ENCODE peak calls at places on chromosomes 5 and 9, in eight cellular contexts. M is iPS DF 6.9; G is lung; X is astrocyte; K is CD8-positive, alpha-beta memory T cell; W is neuronal stem cell; Y is SK-N-SH; B is colonic mucosa. J is an unnamed sample.
A peak's percentile ranks its signal among the peaks of the same experiment; 100 is the strongest.

GRCh38 chr5:106399381-106399780 is 1271.4 kb downstream of the EFNA5 start:
- DNase-seq in M (no peak), G (no peak), X (peak; percentile 74), K (no peak), W (no peak), Y (no peak), B (no peak), J (no peak)

GRCh38 chr9:112570731-112571167 is 84.1 kb downstream of the KIAA1958 start:
- DNase-seq in M (no peak), G (no peak), X (no peak), K (no peak), W (no peak), Y (no peak), B (peak; percentile 35), J (no peak)

GRCh38 chr9:97518909-97519307 is 17.4 kb downstream of the TMOD1 start:
- DNase-seq in M (no peak), G (peak; percentile 46), X (peak; percentile 77), K (no peak), W (no peak), Y (no peak), B (peak; percentile 61), J (no peak)

GRCh38 chr9:242461-243080 is 27.9 kb downstream of the DOCK8 start:
- DNase-seq in M (no peak), G (no peak), X (no peak), K (no peak), W (no peak), Y (no peak), B (no peak), J (no peak)

GRCh38 chr5:111930407-111930806 is 173.4 kb upstream of the NREP start:
- DNase-seq in M (no peak), G (no peak), X (no peak), K (no peak), W (no peak), Y (no peak), B (no peak), J (no peak)

GRCh38 chr5:145350501-145350900 is 484.6 kb downstream of the PRELID2 start:
- DNase-seq in M (no peak), G (no peak), X (peak; percentile 89), K (no peak), W (no peak), Y (no peak), B (no peak), J (no peak)

GRCh38 chr5:149172709-149173505 is 31.6 kb downstream of the ABLIM3 start:
- DNase-seq in M (no peak), G (no peak), X (no peak), K (no peak), W (no peak), Y (no peak), B (no peak), J (no peak)

GRCh38 chr9:112271466-112272098 is 61.8 kb downstream of the PTBP3 start:
- DNase-seq in M (no peak), G (no peak), X (peak; percentile 16), K (no peak), W (no peak), Y (no peak), B (no peak), J (no peak)

GRCh38 chr5:76524872-76525271 is 98.3 kb downstream of the F2RL2 start:
- DNase-seq in M (no peak), G (no peak), X (peak; percentile 57), K (no peak), W (no peak), Y (no peak), B (no peak), J (no peak)

GRCh38 chr5:144831650-144832049 is 661.0 kb downstream of the KCTD16 start:
- DNase-seq in M (no peak), G (no peak), X (no peak), K (no peak), W (no peak), Y (no peak), B (no peak), J (no peak)

GRCh38 chr9:38240051-38240450 is 152.5 kb upstream of the ALDH1B1 start:
- DNase-seq in M (no peak), G (peak; percentile 18), X (no peak), K (no peak), W (no peak), Y (no peak), B (no peak), J (no peak)

GRCh38 chr5:79653843-79654242 is 35.8 kb upstream of the CMYA5 start:
- DNase-seq in M (no peak), G (no peak), X (no peak), K (no peak), W (no peak), Y (no peak), B (no peak), J (no peak)

GRCh38 chr9:134618823-134619454 is 22.7 kb upstream of the COL5A1 start:
- DNase-seq in M (no peak), G (no peak), X (no peak), K (no peak), W (no peak), Y (no peak), B (no peak), J (peak; percentile 23)

GRCh38 chr9:134301387-134302129 is 24.7 kb upstream of the RXRA start:
- DNase-seq in M (no peak), G (no peak), X (no peak), K (no peak), W (no peak), Y (peak; percentile 27), B (no peak), J (no peak)

GRCh38 chr9:15150939-15151338 is 156.1 kb downstream of the TTC39B start:
- DNase-seq in M (no peak), G (no peak), X (no peak), K (no peak), W (no peak), Y (no peak), B (no peak), J (no peak)

GRCh38 chr5:133399247-133399891 is 213.0 kb downstream of the FSTL4 start:
- DNase-seq in M (no peak), G (peak; percentile 16), X (no peak), K (no peak), W (no peak), Y (no peak), B (no peak), J (no peak)

GRCh38 chr5:80976985-80977384 is 16.8 kb downstream of the RASGRF2 start:
- DNase-seq in M (no peak), G (no peak), X (no peak), K (no peak), W (no peak), Y (no peak), B (no peak), J (no peak)

GRCh38 chr9:134433909-134434895 is 107.9 kb downstream of the RXRA start:
- DNase-seq in M (no peak), G (no peak), X (no peak), K (no peak), W (no peak), Y (no peak), B (no peak), J (no peak)

GRCh38 chr9:98418578-98419259 is 163.3 kb upstream of the TBC1D2 start:
- DNase-seq in M (no peak), G (no peak), X (no peak), K (no peak), W (no peak), Y (no peak), B (no peak), J (no peak)

GRCh38 chr5:119287547-119288073 is 68.2 kb upstream of the TNFAIP8 start:
- DNase-seq in M (no peak), G (no peak), X (peak; percentile 88), K (peak; percentile 58), W (no peak), Y (no peak), B (no peak), J (no peak)
- H3K4me3 ChIP-seq in M (no peak overlapping the region), G (no peak overlapping the region), X (no peak overlapping the region), K (peak overlapping the region; percentile 64), W (no peak overlapping the region), Y (peak overlapping the region; percentile 20), B (no peak overlapping the region), J (no peak overlapping the region)

GRCh38 chr9:70466976-70467551 is 52.6 kb upstream of the KLF9 start:
- DNase-seq in M (no peak), G (no peak), X (peak; percentile 76), K (no peak), W (no peak), Y (no peak), B (no peak), J (no peak)
- H3K36me3 ChIP-seq in M (no peaks in the 10 kb centered on the region), G (no peaks in the 10 kb centered on the region), X (no peaks in the 10 kb centered on the region), K (no peaks in the 10 kb centered on the region), W (no peaks in the 10 kb centered on the region), Y (no peaks in the 10 kb centered on the region), B (no peaks in the 10 kb centered on the region), J (no peaks in the 10 kb centered on the region)

DNA sequence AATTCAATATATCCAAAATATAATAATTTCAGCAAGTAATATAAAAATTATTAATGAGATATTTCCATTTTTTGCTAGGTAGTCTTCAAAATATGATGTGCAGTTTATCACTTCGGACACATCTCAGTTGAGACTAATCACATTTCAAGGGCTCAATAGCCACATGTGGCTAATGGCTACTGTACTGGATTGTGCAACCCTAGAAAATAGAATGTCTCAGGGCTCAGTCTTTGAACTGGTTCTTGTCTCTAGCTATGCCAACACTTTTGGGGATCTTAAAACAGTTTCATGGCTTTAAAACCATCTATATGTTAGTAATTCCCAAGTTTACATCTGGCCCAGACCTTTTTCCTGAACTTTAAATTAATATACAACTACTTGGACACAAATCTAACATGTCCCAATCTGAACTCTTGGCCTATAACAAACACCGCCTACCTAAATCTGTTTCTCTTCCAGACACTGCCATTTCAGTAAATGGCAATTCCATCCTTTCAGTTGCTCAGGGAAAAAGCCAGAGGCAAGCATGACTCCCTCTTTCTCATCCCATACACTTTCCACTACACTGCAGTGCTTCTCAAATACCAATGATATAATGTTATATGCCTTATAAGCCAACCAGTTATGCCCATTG is 18.8 kb downstream of the PTAR1 start:
- DNase-seq in M (no peak), G (no peak), X (no peak), K (no peak), W (no peak), Y (no peak), B (no peak), J (no peak)
- H3K27me3 ChIP-seq in M (no peaks in the 10 kb centered on the region), G (no peaks in the 10 kb centered on the region), X (no peaks in the 10 kb centered on the region), K (no peaks in the 10 kb centered on the region), W (no peaks in the 10 kb centered on the region), Y (no peaks in the 10 kb centered on the region), B (no peaks in the 10 kb centered on the region), J (no peaks in the 10 kb centered on the region)

GRCh38 chr9:129206921-129207320 is 28.9 kb upstream of the IER5L start:
- DNase-seq in M (no peak), G (no peak), X (no peak), K (peak; percentile 65), W (no peak), Y (no peak), B (no peak), J (no peak)

GRCh38 chr9:129209580-129209979 is 31.5 kb upstream of the IER5L start:
- DNase-seq in M (no peak), G (no peak), X (no peak), K (no peak), W (no peak), Y (no peak), B (no peak), J (no peak)

GRCh38 chr9:129210125-129210524 is 32.1 kb upstream of the IER5L start:
- DNase-seq in M (no peak), G (no peak), X (no peak), K (no peak), W (no peak), Y (no peak), B (no peak), J (no peak)

GRCh38 chr9:129209109-129209508 is 31.0 kb upstream of the IER5L start:
- DNase-seq in M (no peak), G (no peak), X (no peak), K (no peak), W (no peak), Y (no peak), B (no peak), J (no peak)

GRCh38 chr9:129208191-129209091 is 30.4 kb upstream of the IER5L start:
- DNase-seq in M (peak; percentile 81), G (no peak), X (no peak), K (peak; percentile 59), W (no peak), Y (no peak), B (no peak), J (peak; percentile 92)
- H3K4me3 ChIP-seq in M (peak overlapping the region; percentile 40), G (no peak overlapping the region), X (no peak overlapping the region), K (no peak overlapping the region), W (no peak overlapping the region), Y (no peak overlapping the region), B (no peak overlapping the region), J (peak overlapping the region; percentile 62)

J was measured in H7.